ENCODE peak calls at places on chromosomes 6 and 20, in ten cellular contexts. Y is right cardiac atrium; W is gastrocnemius medialis; J is A549; C is body of pancreas; R is naive thymus-derived CD4-positive, alpha-beta T cell; D is psoas muscle; N is aorta; U is HepG2; O is lower lobe of right lung. A is an unnamed sample. For H3K4me1, the result is how much of the 10 kb centered on the place peaks cover.

GRCh38 chr20:32458061-32458836 is 100.1 kb downstream of the ASXL1 start:
- ATAC-seq in C (no peak), W (no peak), Y (no peak), O (no peak), D (no peak), J (peak), R (no peak), U (no peak), N (no peak), A (no peak)

GRCh38 chr6:42404494-42404893 is 47.2 kb downstream of the TRERF1 start:
- ATAC-seq in U (no peak), O (peak), W (no peak), D (peak), J (peak), R (peak), Y (peak), C (no peak), N (no peak), A (peak)

GRCh38 chr6:53879608-53880007 is 84.8 kb downstream of the LRRC1 start:
- ATAC-seq in R (no peak), C (no peak), U (no peak), Y (no peak), D (no peak), O (no peak), J (no peak), W (no peak), N (no peak), A (no peak)

GRCh38 chr20:60528141-60528540 is 569.9 kb downstream of the CDH26 start:
- ATAC-seq in U (no peak), J (no peak), D (no peak), C (no peak), W (no peak), Y (no peak), R (no peak), N (no peak), O (peak), A (no peak)

GRCh38 chr20:1203630-1204029 is 376 bp downstream of the C20orf202 start:
- ATAC-seq in R (no peak), O (no peak), W (no peak), N (no peak), Y (no peak), D (no peak), C (no peak), J (no peak), U (no peak), A (no peak)

GRCh38 chr6:136090929-136091328 is 159.2 kb downstream of the MTFR2 start:
- ATAC-seq in O (no peak), D (no peak), R (no peak), Y (no peak), U (peak), N (no peak), C (no peak), J (no peak), W (no peak), A (no peak)

GRCh38 chr6:84528201-84528600 is 236.2 kb downstream of the TBX18 start:
- ATAC-seq in J (no peak), C (no peak), N (no peak), W (no peak), O (no peak), Y (no peak), D (no peak), R (no peak), U (no peak), A (no peak)

GRCh38 chr6:54254886-54255285 is 53.4 kb upstream of the TINAG start:
- ATAC-seq in W (peak), U (no peak), D (no peak), R (no peak), C (no peak), N (no peak), J (no peak), Y (peak), O (no peak), A (no peak)

GRCh38 chr6:41608443-41609151 is 29.7 kb upstream of the MDFI start:
- ATAC-seq in R (no peak), N (no peak), D (no peak), J (no peak), W (no peak), Y (no peak), U (no peak), C (no peak), O (peak), A (no peak)

GRCh38 chr20:21118782-21119181 is 7.1 kb upstream of the KIZ start:
- ATAC-seq in D (no peak), O (no peak), N (no peak), J (peak), U (no peak), C (no peak), Y (no peak), W (no peak), R (no peak), A (no peak)

GRCh38 chr6:69816017-69816416 is 19.2 kb upstream of the LMBRD1 start:
- ATAC-seq in J (no peak), Y (no peak), D (no peak), N (no peak), R (peak), U (no peak), C (no peak), W (no peak), O (no peak), A (no peak)

GRCh38 chr6:52341861-52342260 is 20.1 kb upstream of the PAQR8 start:
- ATAC-seq in O (no peak), N (no peak), U (no peak), D (no peak), R (peak), Y (no peak), W (no peak), J (no peak), C (no peak), A (no peak)

GRCh38 chr20:41126719-41127118 is 10.6 kb upstream of the PLCG1 start:
- ATAC-seq in C (no peak), R (no peak), O (no peak), D (no peak), J (no peak), U (no peak), W (no peak), Y (no peak), N (no peak), A (no peak)

GRCh38 chr20:1619861-1620444 is at the start of gene SIRPB1:
- ATAC-seq in W (no peak), O (peak), J (no peak), D (no peak), Y (peak), N (peak), U (no peak), C (no peak), R (peak), A (no peak)

GRCh38 chr20:2771631-2772080 is 28.8 kb downstream of the CPXM1 start:
- ATAC-seq in W (no peak), N (no peak), Y (peak), R (no peak), U (peak), J (no peak), C (no peak), O (no peak), D (no peak), A (no peak)

GRCh38 chr6:111773501-111774345 is 99.5 kb downstream of the FYN start:
- ATAC-seq in D (no peak), O (no peak), Y (no peak), N (no peak), W (no peak), C (no peak), J (peak), R (peak), U (peak), A (no peak)

GRCh38 chr6:104644848-104645247 is 214.9 kb downstream of the HACE1 start:
- ATAC-seq in U (no peak), N (no peak), J (no peak), R (no peak), O (no peak), W (no peak), C (no peak), Y (no peak), D (no peak), A (peak)

GRCh38 chr20:44419131-44419844 is 56.4 kb upstream of the TTPAL start:
- ATAC-seq in R (no peak), W (no peak), Y (no peak), O (no peak), C (peak), D (no peak), U (peak), J (no peak), N (no peak), A (no peak)

DNA sequence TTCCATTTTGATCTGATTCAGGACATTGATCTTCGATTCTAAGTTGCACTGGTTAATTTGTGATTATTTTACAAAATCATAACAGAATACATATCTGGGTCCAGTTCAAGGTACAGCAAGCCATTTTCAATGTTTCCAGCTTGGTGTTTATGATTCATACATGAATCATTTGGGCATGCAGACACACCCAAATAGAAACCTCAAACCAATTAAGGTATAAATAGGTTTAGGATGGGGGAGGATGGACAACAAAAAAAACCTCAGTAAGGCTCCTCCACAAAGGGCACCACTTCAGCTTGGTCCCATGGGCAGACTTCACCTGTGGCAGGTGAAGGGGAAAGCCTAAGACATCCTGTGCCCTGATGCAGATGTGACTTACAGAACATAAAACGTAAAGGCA is 192.7 kb downstream of the KHDC1L start:
- ATAC-seq in W (peak), R (no peak), C (no peak), Y (no peak), D (peak), O (no peak), U (no peak), N (no peak), J (no peak), A (no peak)
- H3K4me1 ChIP-seq in W (under half), R (under half), C (under half), Y (under half), D (under half), O (under half), U (under half), N (under half), J (under half), A (under half)

DNA sequence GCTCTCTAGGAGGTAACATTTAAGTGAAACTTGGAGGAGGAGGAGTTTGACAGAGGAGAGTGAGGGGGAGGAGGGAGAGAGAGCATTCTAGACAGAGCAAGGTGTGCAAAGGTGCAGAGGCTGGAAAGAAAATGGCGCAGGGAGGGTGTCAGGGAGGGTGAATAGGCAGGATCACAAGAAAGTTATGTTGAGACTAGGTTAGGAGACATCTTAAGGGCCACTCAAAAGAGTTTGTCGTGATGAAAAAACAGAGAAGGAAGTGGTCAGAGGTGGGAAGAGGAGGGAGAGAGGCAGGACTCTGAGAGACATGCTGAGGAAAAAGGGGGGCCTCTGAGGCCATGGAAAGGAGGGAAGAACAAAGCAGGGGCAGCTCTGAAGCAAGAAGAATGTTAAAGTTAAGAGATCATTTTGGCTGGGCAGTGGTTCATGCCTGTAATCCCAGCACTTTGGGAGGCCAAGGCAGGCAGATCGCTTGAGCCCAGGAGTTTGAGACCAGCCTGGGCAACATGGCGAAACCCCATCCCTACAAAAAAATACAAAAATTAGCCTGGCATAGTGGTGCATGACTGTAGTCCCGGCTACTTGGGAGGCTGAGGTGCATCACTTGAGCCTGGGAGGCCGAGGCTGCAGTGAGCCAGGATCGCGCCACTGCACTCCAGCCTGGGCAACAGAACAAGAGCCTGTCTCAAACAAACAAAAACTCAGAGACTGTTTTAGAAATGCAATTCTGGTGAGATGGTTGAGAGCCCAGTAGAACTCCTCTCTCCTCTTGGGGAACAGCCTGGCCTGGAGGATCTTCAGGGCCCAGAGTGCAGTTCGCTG is 23.2 kb upstream of the FAM83C start:
- ATAC-seq in N (no peak), O (peak), R (no peak), U (no peak), J (no peak), W (no peak), D (no peak), C (no peak), Y (no peak), A (no peak)
- H3K4me1 ChIP-seq in N (under half), O (under half), R (under half), U (under half), J (half or more), W (under half), D (under half), C (under half), Y (under half), A (under half)

DNA sequence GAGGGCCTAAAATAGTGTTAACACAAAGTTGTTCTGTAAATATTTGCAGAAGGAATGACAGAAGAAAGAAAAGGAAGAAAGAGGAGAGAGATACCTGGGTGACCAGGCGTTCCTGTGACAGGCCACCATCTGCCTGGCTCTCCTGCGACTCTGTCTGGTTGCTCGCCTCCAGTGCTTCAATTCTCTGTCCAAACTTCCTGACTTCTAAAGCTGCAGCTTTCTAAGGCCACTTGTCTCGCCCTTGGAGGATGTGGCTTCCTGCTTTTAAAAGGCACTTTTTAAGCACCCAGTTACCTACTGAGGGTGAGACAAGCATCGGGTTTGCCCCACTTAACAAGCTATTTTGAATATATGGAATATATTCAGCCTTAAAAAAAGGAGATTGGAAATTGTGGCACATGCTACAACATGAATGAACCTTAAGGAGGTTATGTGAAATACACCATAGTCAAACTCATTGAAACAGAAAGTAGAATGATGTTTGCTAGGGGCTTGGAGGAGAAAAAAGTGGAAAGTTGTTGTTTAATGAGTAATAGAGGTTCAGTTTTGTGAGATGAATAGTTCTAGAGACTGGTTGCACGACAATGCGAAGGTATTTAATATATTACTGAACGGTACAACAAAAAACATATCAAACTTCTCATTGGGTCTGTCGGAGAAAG is 32.8 kb downstream of the VIP start:
- ATAC-seq in J (no peak), R (no peak), Y (no peak), O (no peak), U (no peak), N (no peak), C (no peak), W (no peak), D (no peak), A (no peak)
- H3K4me1 ChIP-seq in J (under half), R (under half), Y (under half), O (under half), U (under half), N (under half), C (under half), W (under half), D (under half), A (under half)

DNA sequence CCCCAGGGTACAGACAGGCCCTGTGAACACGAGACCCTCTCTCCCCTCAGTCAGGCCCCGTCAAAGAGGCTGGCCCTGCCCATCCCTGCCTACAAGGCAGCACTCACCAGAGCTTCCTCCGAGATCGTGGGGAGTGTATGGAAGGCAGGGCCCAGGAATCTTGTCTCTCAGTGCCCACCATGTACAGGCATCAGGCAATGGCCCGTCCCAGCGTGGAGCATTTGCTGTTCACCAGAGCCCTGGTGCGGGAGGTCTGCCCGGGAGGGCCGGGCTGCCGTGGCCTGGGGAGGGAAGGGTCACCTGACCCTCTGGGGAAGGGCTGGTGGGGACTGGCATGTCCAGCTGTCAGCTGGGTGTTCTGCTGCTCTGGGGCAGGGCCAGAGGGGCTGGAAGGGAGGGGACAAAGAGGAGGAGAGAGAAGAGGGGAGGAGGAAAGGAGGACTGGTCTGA is at the start of gene IP6K3:
- ATAC-seq in J (no peak), R (no peak), Y (peak), O (peak), W (peak), D (peak), N (no peak), C (no peak), U (peak), A (no peak)
- H3K4me1 ChIP-seq in J (under half), R (under half), Y (under half), O (under half), W (under half), D (under half), N (under half), C (under half), U (half or more), A (under half)

GRCh38 chr6:109457596-109457996 is 2.0 kb upstream of the MICAL1 start:
- ATAC-seq in R (no peak), J (no peak), W (no peak), C (no peak), O (no peak), N (no peak), D (no peak), Y (no peak), U (no peak), A (no peak)

GRCh38 chr6:109456283-109456583 is 661 bp upstream of the MICAL1 start:
- ATAC-seq in W (no peak), Y (no peak), O (no peak), C (peak), N (peak), J (no peak), R (no peak), D (peak), U (peak), A (no peak)

GRCh38 chr6:109455502-109456282 is at the start of gene MICAL1:
- ATAC-seq in O (peak), Y (peak), R (peak), C (peak), J (peak), W (peak), U (peak), N (peak), D (peak), A (peak)

GRCh38 chr6:109455161-109455501 is 441 bp downstream of the MICAL1 start:
- ATAC-seq in J (peak), U (peak), W (no peak), D (no peak), R (no peak), O (peak), Y (peak), C (no peak), N (peak), A (no peak)

DNA sequence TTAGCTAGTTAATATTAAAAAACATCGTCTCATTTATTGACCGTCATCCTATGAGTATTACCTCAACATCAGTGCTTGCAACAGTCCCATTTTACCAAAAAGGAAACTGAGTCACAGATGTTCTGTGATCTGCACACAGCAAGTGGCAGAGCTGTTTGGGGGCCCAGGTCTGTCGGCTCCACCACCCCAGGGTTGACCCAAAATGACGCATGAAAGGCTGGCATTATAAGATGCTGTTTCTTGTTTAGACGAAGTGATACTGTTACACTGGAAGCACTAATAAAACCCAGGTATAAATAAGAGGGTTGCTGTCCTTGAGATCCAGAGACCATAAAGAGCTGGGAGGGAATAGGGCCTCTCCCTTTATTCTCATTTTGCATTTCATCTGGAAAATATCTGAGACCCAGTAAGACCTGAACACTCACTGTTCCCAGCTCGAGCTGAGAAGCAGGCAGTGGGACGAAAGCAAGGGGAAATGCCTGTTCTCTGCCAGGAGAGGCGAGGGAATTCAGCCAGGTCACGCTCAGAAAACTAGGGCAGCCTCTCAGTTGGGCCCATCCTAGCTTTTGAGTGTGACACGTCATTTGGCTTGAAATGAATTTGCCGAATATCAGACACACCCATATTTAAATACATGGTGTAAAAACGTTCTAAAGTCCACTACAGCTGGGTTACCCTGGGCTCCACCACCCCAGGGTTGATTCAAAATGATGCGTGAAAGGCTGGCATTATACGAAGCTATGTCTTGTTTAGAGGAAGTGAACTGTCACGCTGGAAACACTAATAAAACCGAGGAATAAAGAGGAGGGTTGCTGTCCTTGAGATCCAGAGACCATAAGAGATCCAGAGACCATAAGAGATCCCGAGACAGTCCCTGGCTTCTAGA is 1.4 kb upstream of the MICAL1 start:
- ATAC-seq in C (no peak), N (peak), D (peak), Y (peak), J (no peak), U (no peak), R (no peak), W (peak), O (peak), A (peak)
- H3K4me1 ChIP-seq in C (under half), N (under half), D (under half), Y (under half), J (under half), U (under half), R (under half), W (under half), O (half or more), A (under half)

DNA sequence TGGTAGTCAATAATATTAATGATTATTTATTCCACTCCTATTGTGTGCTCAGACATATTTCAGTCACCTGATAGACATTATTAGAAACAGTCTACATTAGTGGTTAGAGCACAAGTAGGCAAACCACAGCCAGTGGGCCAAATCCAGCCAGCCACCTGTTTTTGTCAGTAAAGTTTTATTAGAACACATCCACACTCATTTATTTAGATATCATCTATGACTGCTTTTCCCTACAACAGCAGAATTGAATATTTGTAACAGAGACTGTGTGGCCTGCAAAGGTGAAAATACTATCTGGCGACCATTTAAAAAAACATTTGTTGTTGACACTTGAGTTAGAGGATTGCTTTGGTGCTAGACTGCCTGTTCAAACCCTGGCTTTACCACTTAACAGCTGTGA is 220.0 kb upstream of the ZFP64 start:
- ATAC-seq in R (no peak), C (no peak), J (no peak), U (no peak), N (no peak), D (no peak), W (no peak), O (no peak), Y (no peak), A (no peak)
- H3K4me1 ChIP-seq in R (half or more), C (under half), J (under half), U (under half), N (under half), D (under half), W (under half), O (under half), Y (under half), A (under half)

GRCh38 chr6:56671651-56672461 is 29.2 kb upstream of the DST start:
- ATAC-seq in D (peak), O (peak), U (no peak), C (peak), W (peak), J (no peak), N (peak), R (peak), Y (peak), A (peak)
- H3K4me1 ChIP-seq in D (under half), O (under half), U (under half), C (under half), W (under half), J (under half), N (under half), R (under half), Y (under half), A (under half)

GRCh38 chr6:156889986-156890385 is 112.8 kb downstream of the ARID1B start:
- ATAC-seq in U (no peak), W (no peak), Y (no peak), J (no peak), C (no peak), O (no peak), R (no peak), D (no peak), N (no peak), A (no peak)
- H3K4me1 ChIP-seq in U (under half), W (half or more), Y (under half), J (under half), C (under half), O (under half), R (under half), D (half or more), N (under half), A (under half)

A was measured in gastroesophageal sphincter.